ENCODE peak calls at places on chromosomes 7 and 10, in seven cellular contexts. One of them, this sample, is unnamed.

GRCh38 chr10:79249156-79250121 is 97.8 kb upstream of the PPIF start:
- DNase-seq in NT2/D1: no peak
- DNase-seq in activated CD8-positive, alpha-beta T cell treated with anti-CD3 and anti-CD28 coated beads for 36 hours: peak
- DNase-seq in EL: no peak
- DNase-seq in psoas muscle: no peak
- DNase-seq in GM10248: peak
- DNase-seq in NK-92 treated with Interleukin-12 subunit alpha and Interleukin-12 subunit beta, amount 100 ng/mL, for 24 hours: no peak
- DNase-seq in this sample: no peak

GRCh38 chr10:72292223-72292691 is 18.5 kb downstream of the DDIT4 start:
- DNase-seq in GM10248: no peak
- DNase-seq in NK-92 treated with Interleukin-12 subunit alpha and Interleukin-12 subunit beta, amount 100 ng/mL, for 24 hours: no peak
- DNase-seq in NT2/D1: no peak
- DNase-seq in activated CD8-positive, alpha-beta T cell treated with anti-CD3 and anti-CD28 coated beads for 36 hours: peak
- DNase-seq in EL: no peak
- DNase-seq in psoas muscle: no peak
- DNase-seq in this sample: no peak

GRCh38 chr7:112204072-112204775 is 2.0 kb downstream of the DOCK4 start:
- DNase-seq in activated CD8-positive, alpha-beta T cell treated with anti-CD3 and anti-CD28 coated beads for 36 hours: peak
- DNase-seq in NT2/D1: no peak
- DNase-seq in psoas muscle: no peak
- DNase-seq in NK-92 treated with Interleukin-12 subunit alpha and Interleukin-12 subunit beta, amount 100 ng/mL, for 24 hours: peak
- DNase-seq in GM10248: no peak
- DNase-seq in EL: peak
- DNase-seq in this sample: no peak

GRCh38 chr7:116815041-116815440 is 47.3 kb upstream of the CAPZA2 start:
- DNase-seq in NK-92 treated with Interleukin-12 subunit alpha and Interleukin-12 subunit beta, amount 100 ng/mL, for 24 hours: no peak
- DNase-seq in activated CD8-positive, alpha-beta T cell treated with anti-CD3 and anti-CD28 coated beads for 36 hours: no peak
- DNase-seq in GM10248: no peak
- DNase-seq in NT2/D1: no peak
- DNase-seq in EL: no peak
- DNase-seq in psoas muscle: no peak
- DNase-seq in this sample: no peak

GRCh38 chr10:72253002-72253401 is 20.7 kb upstream of the DDIT4 start:
- DNase-seq in activated CD8-positive, alpha-beta T cell treated with anti-CD3 and anti-CD28 coated beads for 36 hours: no peak
- DNase-seq in psoas muscle: no peak
- DNase-seq in EL: no peak
- DNase-seq in NK-92 treated with Interleukin-12 subunit alpha and Interleukin-12 subunit beta, amount 100 ng/mL, for 24 hours: no peak
- DNase-seq in NT2/D1: no peak
- DNase-seq in GM10248: no peak
- DNase-seq in this sample: no peak

GRCh38 chr7:45196374-45196773 is 38.8 kb downstream of the RAMP3 start:
- DNase-seq in NT2/D1: no peak
- DNase-seq in GM10248: peak
- DNase-seq in activated CD8-positive, alpha-beta T cell treated with anti-CD3 and anti-CD28 coated beads for 36 hours: peak
- DNase-seq in EL: no peak
- DNase-seq in psoas muscle: no peak
- DNase-seq in NK-92 treated with Interleukin-12 subunit alpha and Interleukin-12 subunit beta, amount 100 ng/mL, for 24 hours: no peak
- DNase-seq in this sample: no peak

GRCh38 chr10:8054498-8055407 is at the start of gene GATA3:
- DNase-seq in NT2/D1: no peak
- DNase-seq in EL: peak
- DNase-seq in activated CD8-positive, alpha-beta T cell treated with anti-CD3 and anti-CD28 coated beads for 36 hours: peak
- DNase-seq in GM10248: peak
- DNase-seq in NK-92 treated with Interleukin-12 subunit alpha and Interleukin-12 subunit beta, amount 100 ng/mL, for 24 hours: peak
- DNase-seq in psoas muscle: peak
- DNase-seq in this sample: no peak

GRCh38 chr7:50718311-50718710 is 64.4 kb downstream of the GRB10 start:
- DNase-seq in NT2/D1: no peak
- DNase-seq in NK-92 treated with Interleukin-12 subunit alpha and Interleukin-12 subunit beta, amount 100 ng/mL, for 24 hours: no peak
- DNase-seq in psoas muscle: no peak
- DNase-seq in GM10248: no peak
- DNase-seq in EL: no peak
- DNase-seq in activated CD8-positive, alpha-beta T cell treated with anti-CD3 and anti-CD28 coated beads for 36 hours: no peak
- DNase-seq in this sample: no peak

GRCh38 chr10:96665306-96665705 is 55.0 kb downstream of the PIK3AP1 start:
- DNase-seq in NK-92 treated with Interleukin-12 subunit alpha and Interleukin-12 subunit beta, amount 100 ng/mL, for 24 hours: no peak
- DNase-seq in activated CD8-positive, alpha-beta T cell treated with anti-CD3 and anti-CD28 coated beads for 36 hours: no peak
- DNase-seq in GM10248: no peak
- DNase-seq in NT2/D1: no peak
- DNase-seq in psoas muscle: no peak
- DNase-seq in EL: peak
- DNase-seq in this sample: peak

GRCh38 chr7:110774066-110774465 is 316.9 kb upstream of the LRRN3 start:
- DNase-seq in activated CD8-positive, alpha-beta T cell treated with anti-CD3 and anti-CD28 coated beads for 36 hours: no peak
- DNase-seq in psoas muscle: no peak
- DNase-seq in NK-92 treated with Interleukin-12 subunit alpha and Interleukin-12 subunit beta, amount 100 ng/mL, for 24 hours: no peak
- DNase-seq in EL: peak
- DNase-seq in GM10248: no peak
- DNase-seq in NT2/D1: no peak
- DNase-seq in this sample: no peak

GRCh38 chr10:74855027-74855426 is 28.6 kb downstream of the KAT6B start:
- DNase-seq in psoas muscle: no peak
- DNase-seq in EL: no peak
- DNase-seq in activated CD8-positive, alpha-beta T cell treated with anti-CD3 and anti-CD28 coated beads for 36 hours: peak
- DNase-seq in NK-92 treated with Interleukin-12 subunit alpha and Interleukin-12 subunit beta, amount 100 ng/mL, for 24 hours: no peak
- DNase-seq in GM10248: no peak
- DNase-seq in NT2/D1: no peak
- DNase-seq in this sample: no peak